ENCODE peak calls at places on chromosomes 11 and 22, in seven cellular contexts. F is NCI-H2081, Z is PC-9, G is Daoy, T is T-helper 1 cell, P is adrenal gland, I is non-pigmented ciliary epithelial cell. W is an unnamed sample.

GRCh38 chr22:44815099-44816070 is 63.0 kb downstream of the ARHGAP8 start:
- DNase-seq in F (no peak), Z (no peak), G (peak), T (no peak), P (no peak), I (no peak), W (no peak)

GRCh38 chr11:13309156-13309555 is 31.6 kb downstream of the BMAL1 start:
- DNase-seq in F (no peak), Z (no peak), G (no peak), T (no peak), P (no peak), I (no peak), W (no peak)

GRCh38 chr11:96763244-96763643 is 373.4 kb downstream of the JRKL start:
- DNase-seq in F (no peak), Z (no peak), G (no peak), T (no peak), P (no peak), I (peak), W (no peak)

GRCh38 chr11:114399903-114400221 is 449 bp downstream of the C11orf71 start:
- DNase-seq in F (peak), Z (no peak), G (no peak), T (no peak), P (no peak), I (no peak), W (no peak)

GRCh38 chr22:35739642-35740041 is 22.0 kb downstream of the APOL5 start:
- DNase-seq in F (no peak), Z (no peak), G (no peak), T (no peak), P (peak), I (no peak), W (no peak)

GRCh38 chr11:95154514-95154913 is 64.9 kb downstream of the ENDOD1 start:
- DNase-seq in F (peak), Z (peak), G (peak), T (no peak), P (peak), I (no peak), W (peak)

GRCh38 chr11:20547411-20547810 is 52.0 kb upstream of the SLC6A5 start:
- DNase-seq in F (no peak), Z (no peak), G (no peak), T (no peak), P (no peak), I (no peak), W (no peak)

GRCh38 chr22:44449061-44449682 is 48.9 kb downstream of the RTL6 start:
- DNase-seq in F (no peak), Z (peak), G (peak), T (no peak), P (peak), I (peak), W (no peak)

GRCh38 chr11:8219257-8220021 is 44.2 kb downstream of the LMO1 start:
- DNase-seq in F (peak), Z (peak), G (peak), T (no peak), P (peak), I (no peak), W (no peak)

GRCh38 chr11:61968758-61969390 is 1.4 kb upstream of the FTH1 start:
- DNase-seq in F (no peak), Z (no peak), G (no peak), T (no peak), P (peak), I (no peak), W (no peak)

GRCh38 chr11:123235687-123236261 is 40.7 kb upstream of the CLMP start:
- DNase-seq in F (no peak), Z (no peak), G (no peak), T (no peak), P (peak), I (no peak), W (no peak)

GRCh38 chr11:64078294-64078693 is 42.6 kb downstream of the FLRT1 start:
- DNase-seq in F (peak), Z (no peak), G (no peak), T (no peak), P (peak), I (no peak), W (no peak)

GRCh38 chr11:78780889-78781288 is 206.2 kb upstream of the NARS2 start:
- DNase-seq in F (no peak), Z (no peak), G (no peak), T (no peak), P (no peak), I (no peak), W (no peak)

GRCh38 chr11:64239662-64240466 is 1.0 kb upstream of the FKBP2 start:
- DNase-seq in F (no peak), Z (peak), G (no peak), T (no peak), P (no peak), I (no peak), W (no peak)

GRCh38 chr11:123590296-123590912 is 64.0 kb downstream of the SCN3B start:
- DNase-seq in F (no peak), Z (peak), G (peak), T (no peak), P (peak), I (no peak), W (no peak)

GRCh38 chr11:103532133-103532788 is 423.0 kb downstream of the DYNC2H1 start:
- DNase-seq in F (no peak), Z (no peak), G (peak), T (no peak), P (no peak), I (peak), W (no peak)

GRCh38 chr11:122101625-122102291 is 14.3 kb downstream of the BLID start:
- DNase-seq in F (peak), Z (no peak), G (peak), T (no peak), P (peak), I (peak), W (no peak)

GRCh38 chr11:102603091-102603490 is 22.0 kb downstream of the MMP20 start:
- DNase-seq in F (no peak), Z (no peak), G (peak), T (no peak), P (no peak), I (peak), W (no peak)

GRCh38 chr11:103736323-103736722 is 300.1 kb upstream of the DDI1 start:
- DNase-seq in F (no peak), Z (no peak), G (no peak), T (no peak), P (no peak), I (no peak), W (no peak)

GRCh38 chr22:40076702-40077645 is 82.2 kb downstream of the FAM83F start:
- DNase-seq in F (no peak), Z (peak), G (no peak), T (no peak), P (no peak), I (no peak), W (no peak)

GRCh38 chr11:79482800-79483199 is 42.0 kb upstream of the TENM4 start:
- DNase-seq in F (no peak), Z (no peak), G (no peak), T (no peak), P (no peak), I (no peak), W (no peak)

GRCh38 chr11:10594407-10594806 is 25.9 kb upstream of the LYVE1 start:
- DNase-seq in F (no peak), Z (no peak), G (no peak), T (no peak), P (no peak), I (no peak), W (no peak)

GRCh38 chr11:30143098-30143705 is 87.6 kb upstream of the FSHB start:
- DNase-seq in F (peak), Z (peak), G (peak), T (no peak), P (no peak), I (no peak), W (no peak)

GRCh38 chr22:24564376-24565058 is 8.7 kb downstream of the SNRPD3 start:
- DNase-seq in F (no peak), Z (no peak), G (no peak), T (no peak), P (no peak), I (no peak), W (no peak)

GRCh38 chr11:117328414-117329010 is 858 bp downstream of the CEP164 start:
- DNase-seq in F (peak), Z (no peak), G (peak), T (no peak), P (peak), I (no peak), W (no peak)

GRCh38 chr22:38504731-38505594 is 1.1 kb downstream of the DDX17 start:
- DNase-seq in F (peak), Z (peak), G (peak), T (peak), P (peak), I (no peak), W (peak)

GRCh38 chr11:80846979-80847378 is 1406.1 kb upstream of the TENM4 start:
- DNase-seq in F (no peak), Z (no peak), G (peak), T (no peak), P (no peak), I (no peak), W (no peak)

GRCh38 chr22:35313311-35314121 is 13.8 kb downstream of the TOM1 start:
- DNase-seq in F (no peak), Z (peak), G (peak), T (no peak), P (peak), I (peak), W (no peak)

GRCh38 chr11:68016904-68017817 is 7.0 kb downstream of the ALDH3B1 start:
- DNase-seq in F (no peak), Z (peak), G (no peak), T (no peak), P (no peak), I (no peak), W (no peak)

GRCh38 chr22:39204216-39204615 is 40.6 kb downstream of the PDGFB start:
- DNase-seq in F (no peak), Z (no peak), G (no peak), T (no peak), P (no peak), I (no peak), W (no peak)

GRCh38 chr11:123546515-123546914 is 107.9 kb downstream of the SCN3B start:
- DNase-seq in F (no peak), Z (no peak), G (no peak), T (no peak), P (no peak), I (peak), W (no peak)

GRCh38 chr22:50267591-50268390 is 2.4 kb downstream of the MAPK11 start:
- DNase-seq in F (no peak), Z (no peak), G (peak), T (peak), P (peak), I (no peak), W (peak)

GRCh38 chr11:73661035-73661628 is 14.8 kb downstream of the PLEKHB1 start:
- DNase-seq in F (no peak), Z (peak), G (peak), T (peak), P (peak), I (no peak), W (peak)

GRCh38 chr11:117055449-117055848 is 42.8 kb downstream of the SIK3 start:
- DNase-seq in F (no peak), Z (no peak), G (no peak), T (no peak), P (no peak), I (no peak), W (no peak)

GRCh38 chr11:102926517-102926916 is 29.0 kb downstream of the MMP13 start:
- DNase-seq in F (no peak), Z (no peak), G (no peak), T (no peak), P (no peak), I (no peak), W (no peak)

GRCh38 chr11:86515297-86516094 is 140.8 kb downstream of the CCDC81 start:
- DNase-seq in F (peak), Z (peak), G (peak), T (no peak), P (peak), I (peak), W (no peak)

W was measured in naive thymus-derived CD8-positive, alpha-beta T cell.